ENCODE peak calls at places on chromosome 12, in seven cellular contexts. One of them, this sample, is unnamed.

GRCh38 chr12:1436015-1436414 is 158.4 kb downstream of the FBXL14 start:
- DNase-seq in OCI-LY7: no peak
- DNase-seq in RWPE2: no peak
- DNase-seq in A549: no peak
- DNase-seq in IMR-90: no peak
- DNase-seq in left ventricle myocardium inferior: no peak
- DNase-seq in epithelial cell of esophagus: no peak
- DNase-seq in this sample: no peak

GRCh38 chr12:81819991-81820633 is 61.0 kb upstream of the PPFIA2 start:
- DNase-seq in A549: no peak
- DNase-seq in epithelial cell of esophagus: no peak
- DNase-seq in IMR-90: no peak
- DNase-seq in left ventricle myocardium inferior: no peak
- DNase-seq in OCI-LY7: no peak
- DNase-seq in RWPE2: no peak
- DNase-seq in this sample: peak; percentile 18

GRCh38 chr12:47808049-47808448 is 11.7 kb downstream of the HDAC7 start:
- DNase-seq in IMR-90: peak; percentile 68
- DNase-seq in A549: no peak
- DNase-seq in left ventricle myocardium inferior: peak; percentile 50
- DNase-seq in epithelial cell of esophagus: no peak
- DNase-seq in OCI-LY7: peak; percentile 94
- DNase-seq in RWPE2: no peak
- DNase-seq in this sample: peak; percentile 69

GRCh38 chr12:32277774-32278173 is 121.6 kb upstream of the FGD4 start:
- DNase-seq in OCI-LY7: no peak
- DNase-seq in RWPE2: no peak
- DNase-seq in IMR-90: no peak
- DNase-seq in A549: no peak
- DNase-seq in left ventricle myocardium inferior: no peak
- DNase-seq in epithelial cell of esophagus: no peak
- DNase-seq in this sample: no peak

GRCh38 chr12:6961278-6961694 is 9.2 kb downstream of the PHB2 start:
- DNase-seq in RWPE2: peak; percentile 65
- DNase-seq in epithelial cell of esophagus: peak; percentile 76
- DNase-seq in A549: no peak
- DNase-seq in IMR-90: no peak
- DNase-seq in left ventricle myocardium inferior: peak; percentile 60
- DNase-seq in OCI-LY7: no peak
- DNase-seq in this sample: peak; percentile 51

GRCh38 chr12:103783744-103784664 is 57.0 kb downstream of the NT5DC3 start:
- DNase-seq in RWPE2: no peak
- DNase-seq in OCI-LY7: no peak
- DNase-seq in A549: no peak
- DNase-seq in IMR-90: no peak
- DNase-seq in left ventricle myocardium inferior: no peak
- DNase-seq in epithelial cell of esophagus: no peak
- DNase-seq in this sample: no peak

GRCh38 chr12:15592934-15593333 is 196.3 kb downstream of the EPS8 start:
- DNase-seq in RWPE2: no peak
- DNase-seq in IMR-90: no peak
- DNase-seq in A549: peak; percentile 62
- DNase-seq in left ventricle myocardium inferior: no peak
- DNase-seq in epithelial cell of esophagus: no peak
- DNase-seq in OCI-LY7: no peak
- DNase-seq in this sample: no peak

GRCh38 chr12:106861984-106862894 is 87.8 kb downstream of the RIC8B start:
- DNase-seq in OCI-LY7: no peak
- DNase-seq in left ventricle myocardium inferior: no peak
- DNase-seq in epithelial cell of esophagus: peak; percentile 78
- DNase-seq in IMR-90: peak; percentile 90
- DNase-seq in RWPE2: no peak
- DNase-seq in A549: peak; percentile 47
- DNase-seq in this sample: peak; percentile 75

GRCh38 chr12:29207120-29207519 is 58.0 kb downstream of the FAR2 start:
- DNase-seq in A549: no peak
- DNase-seq in epithelial cell of esophagus: no peak
- DNase-seq in OCI-LY7: no peak
- DNase-seq in left ventricle myocardium inferior: no peak
- DNase-seq in RWPE2: no peak
- DNase-seq in IMR-90: no peak
- DNase-seq in this sample: peak; percentile 74

GRCh38 chr12:24742378-24742777 is 206.5 kb downstream of the BCAT1 start:
- DNase-seq in RWPE2: no peak
- DNase-seq in IMR-90: no peak
- DNase-seq in OCI-LY7: peak; percentile 32
- DNase-seq in epithelial cell of esophagus: no peak
- DNase-seq in A549: no peak
- DNase-seq in left ventricle myocardium inferior: peak; percentile 15
- DNase-seq in this sample: no peak

GRCh38 chr12:101570022-101570421 is 24.7 kb upstream of the MYBPC1 start:
- DNase-seq in left ventricle myocardium inferior: no peak
- DNase-seq in epithelial cell of esophagus: peak; percentile 37
- DNase-seq in OCI-LY7: peak; percentile 31
- DNase-seq in RWPE2: no peak
- DNase-seq in IMR-90: peak; percentile 63
- DNase-seq in A549: peak; percentile 43
- DNase-seq in this sample: peak; percentile 42

DNA sequence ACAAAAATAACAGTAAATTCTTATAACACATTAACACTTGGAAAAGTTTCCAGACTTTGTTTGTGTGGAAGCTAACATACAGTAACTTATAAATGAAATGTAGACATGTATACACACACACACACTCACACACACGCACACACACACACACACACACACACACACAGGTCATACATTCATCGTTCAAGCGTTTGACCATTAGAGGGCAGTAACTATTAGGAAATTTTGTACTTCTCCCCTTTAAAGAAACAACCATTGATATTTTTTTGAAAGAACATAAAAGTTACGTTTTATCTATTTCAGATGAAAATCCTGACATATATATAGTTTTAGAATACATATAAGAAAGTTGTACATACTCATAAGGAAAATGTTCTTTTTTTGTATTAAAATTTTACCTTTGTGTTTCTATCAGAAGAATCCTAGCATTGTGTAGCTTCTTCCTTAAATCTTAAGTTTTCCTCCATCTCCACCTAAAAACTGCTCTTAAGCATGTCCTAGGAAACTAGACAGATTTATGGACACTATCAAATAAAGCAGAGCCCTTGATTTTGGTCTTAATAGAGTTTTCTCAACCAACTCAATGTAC is 29.0 kb downstream of the PTPRQ start:
- DNase-seq in left ventricle myocardium inferior: no peak
- DNase-seq in A549: peak; percentile 79
- DNase-seq in RWPE2: no peak
- DNase-seq in OCI-LY7: peak; percentile 69
- DNase-seq in IMR-90: peak; percentile 81
- DNase-seq in epithelial cell of esophagus: peak; percentile 71
- DNase-seq in this sample: peak; percentile 90
- TF ChIP-seq CTCF in left ventricle myocardium inferior: peak; percentile 50
- TF ChIP-seq CTCF in A549: peak; percentile 64
- TF ChIP-seq CTCF in RWPE2: peak; percentile 83
- TF ChIP-seq CTCF in OCI-LY7: peak; percentile 86
- TF ChIP-seq CTCF in IMR-90: peak; percentile 65
- TF ChIP-seq CTCF in epithelial cell of esophagus: peak; percentile 62
- TF ChIP-seq CTCF in this sample: peak; percentile 33

GRCh38 chr12:123847019-123847418 is 84.9 kb downstream of the DNAH10 start:
- DNase-seq in IMR-90: no peak
- DNase-seq in RWPE2: no peak
- DNase-seq in A549: no peak
- DNase-seq in epithelial cell of esophagus: no peak
- DNase-seq in OCI-LY7: no peak
- DNase-seq in left ventricle myocardium inferior: no peak
- DNase-seq in this sample: no peak

GRCh38 chr12:123846340-123846739 is 84.2 kb downstream of the DNAH10 start:
- DNase-seq in OCI-LY7: no peak
- DNase-seq in A549: no peak
- DNase-seq in IMR-90: no peak
- DNase-seq in epithelial cell of esophagus: no peak
- DNase-seq in left ventricle myocardium inferior: no peak
- DNase-seq in RWPE2: no peak
- DNase-seq in this sample: no peak

GRCh38 chr12:123849517-123849916 is 87.4 kb downstream of the DNAH10 start:
- DNase-seq in A549: no peak
- DNase-seq in IMR-90: no peak
- DNase-seq in epithelial cell of esophagus: no peak
- DNase-seq in RWPE2: no peak
- DNase-seq in OCI-LY7: no peak
- DNase-seq in left ventricle myocardium inferior: no peak
- DNase-seq in this sample: no peak

GRCh38 chr12:123845881-123846280 is 83.8 kb downstream of the DNAH10 start:
- DNase-seq in A549: no peak
- DNase-seq in RWPE2: no peak
- DNase-seq in OCI-LY7: no peak
- DNase-seq in left ventricle myocardium inferior: no peak
- DNase-seq in epithelial cell of esophagus: no peak
- DNase-seq in IMR-90: no peak
- DNase-seq in this sample: no peak

DNA sequence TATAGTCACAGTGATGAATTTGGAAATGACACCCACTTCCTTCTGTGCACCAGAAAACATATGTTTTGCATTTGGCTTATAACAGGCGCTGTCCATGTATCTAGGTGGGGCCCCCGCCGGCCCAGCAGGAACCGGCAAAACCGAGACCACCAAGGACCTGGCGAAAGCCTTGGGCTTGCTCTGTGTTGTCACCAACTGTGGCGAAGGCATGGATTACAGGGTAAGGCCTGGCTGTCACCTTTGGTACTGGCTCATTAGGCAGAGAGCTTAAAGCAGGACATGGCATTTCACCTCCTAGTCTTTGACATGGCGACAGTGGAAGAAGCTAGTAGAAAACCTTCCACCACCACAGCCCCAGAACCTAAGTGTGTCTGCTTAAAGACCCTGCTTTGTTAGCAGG is 85.8 kb downstream of the DNAH10 start:
- DNase-seq in RWPE2: no peak
- DNase-seq in epithelial cell of esophagus: no peak
- DNase-seq in left ventricle myocardium inferior: no peak
- DNase-seq in OCI-LY7: no peak
- DNase-seq in IMR-90: no peak
- DNase-seq in A549: no peak
- DNase-seq in this sample: no peak
- H3K4me3 ChIP-seq in RWPE2: no peak overlapping the region
- H3K4me3 ChIP-seq in epithelial cell of esophagus: no peak overlapping the region
- H3K4me3 ChIP-seq in left ventricle myocardium inferior: no peak overlapping the region
- H3K4me3 ChIP-seq in OCI-LY7: no peak overlapping the region
- H3K4me3 ChIP-seq in IMR-90: no peak overlapping the region
- H3K4me3 ChIP-seq in A549: no peak overlapping the region
- H3K4me3 ChIP-seq in this sample: no peak overlapping the region

DNA sequence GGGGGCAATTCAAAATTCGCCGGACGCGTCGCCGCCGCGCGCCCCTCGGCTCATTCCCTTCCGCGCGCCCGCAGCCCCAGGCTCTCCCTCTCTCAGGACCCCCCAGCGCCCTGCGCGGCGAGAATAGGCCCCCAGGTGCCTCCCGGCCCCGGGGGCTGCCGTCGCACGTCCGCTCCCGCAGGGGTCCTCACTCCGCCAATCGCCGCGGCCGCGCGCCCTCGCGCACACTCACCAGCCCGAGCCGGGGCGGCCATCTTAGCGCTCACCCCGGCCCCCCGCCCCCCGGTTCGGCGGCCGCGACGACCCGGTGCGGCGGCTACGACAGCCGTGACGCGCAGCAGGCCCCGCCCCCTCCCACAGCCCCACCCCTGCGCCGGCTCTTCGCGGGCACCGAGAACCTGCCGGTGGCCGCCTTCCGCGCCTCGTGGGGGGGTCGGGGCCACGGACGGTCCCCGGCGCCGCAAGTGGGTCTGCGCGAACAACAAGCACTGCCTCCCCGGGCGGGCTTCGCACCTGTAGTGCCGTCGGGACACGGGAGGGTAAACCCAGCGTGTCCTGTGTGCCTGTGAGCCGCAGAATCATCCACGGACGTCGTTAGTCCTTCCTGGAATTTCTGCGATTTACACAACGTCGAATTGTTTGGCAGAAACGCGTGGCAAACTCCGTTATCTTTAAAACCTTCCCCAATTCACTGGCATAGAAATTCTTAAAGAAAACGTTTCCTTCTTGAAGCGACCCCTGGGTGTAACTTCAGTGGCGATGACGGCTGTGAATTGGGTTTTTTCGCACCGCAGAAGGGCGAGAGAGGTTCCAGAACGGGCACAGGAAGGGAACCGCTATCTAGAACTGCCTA is 2.5 kb downstream of the USP44 start:
- DNase-seq in epithelial cell of esophagus: no peak
- DNase-seq in OCI-LY7: peak; percentile 58
- DNase-seq in left ventricle myocardium inferior: peak; percentile 64
- DNase-seq in IMR-90: peak; percentile 64
- DNase-seq in RWPE2: no peak
- DNase-seq in A549: peak; percentile 55
- DNase-seq in this sample: no peak
- TF ChIP-seq CTCF in epithelial cell of esophagus: no peak
- TF ChIP-seq CTCF in OCI-LY7: no peak
- TF ChIP-seq CTCF in left ventricle myocardium inferior: no peak
- TF ChIP-seq CTCF in IMR-90: no peak
- TF ChIP-seq CTCF in RWPE2: no peak
- TF ChIP-seq CTCF in A549: no peak
- TF ChIP-seq CTCF in this sample: no peak

DNA sequence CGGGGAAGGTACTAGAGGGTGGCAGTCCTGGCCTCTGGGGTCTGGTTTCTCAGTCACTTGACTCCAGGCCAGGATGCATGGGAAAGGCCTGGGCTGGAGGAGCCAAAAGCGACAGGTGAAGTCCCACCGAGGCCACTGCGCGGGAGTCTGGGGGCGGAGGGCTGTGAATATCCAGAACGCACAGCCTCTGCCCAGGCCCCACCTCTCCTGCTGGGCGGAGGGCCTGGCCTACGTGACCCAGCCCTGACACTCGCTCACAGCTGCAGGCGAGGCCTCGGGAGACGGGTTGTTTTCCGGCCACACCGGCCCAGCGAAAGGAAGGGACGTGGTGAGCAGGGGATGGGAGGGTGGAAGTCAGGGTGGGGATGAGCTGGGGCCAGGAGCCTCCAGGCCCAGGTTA is 91.2 kb downstream of the RFLNA start:
- DNase-seq in epithelial cell of esophagus: no peak
- DNase-seq in OCI-LY7: no peak
- DNase-seq in RWPE2: no peak
- DNase-seq in A549: peak; percentile 64
- DNase-seq in left ventricle myocardium inferior: peak; percentile 76
- DNase-seq in IMR-90: no peak
- DNase-seq in this sample: no peak
- H3K4me3 ChIP-seq in epithelial cell of esophagus: no peak overlapping the region
- H3K4me3 ChIP-seq in OCI-LY7: no peak overlapping the region
- H3K4me3 ChIP-seq in RWPE2: peak overlapping the region; percentile 57
- H3K4me3 ChIP-seq in A549: peak overlapping the region; percentile 79
- H3K4me3 ChIP-seq in left ventricle myocardium inferior: peak overlapping the region; percentile 79
- H3K4me3 ChIP-seq in IMR-90: no peak overlapping the region
- H3K4me3 ChIP-seq in this sample: no peak overlapping the region

DNA sequence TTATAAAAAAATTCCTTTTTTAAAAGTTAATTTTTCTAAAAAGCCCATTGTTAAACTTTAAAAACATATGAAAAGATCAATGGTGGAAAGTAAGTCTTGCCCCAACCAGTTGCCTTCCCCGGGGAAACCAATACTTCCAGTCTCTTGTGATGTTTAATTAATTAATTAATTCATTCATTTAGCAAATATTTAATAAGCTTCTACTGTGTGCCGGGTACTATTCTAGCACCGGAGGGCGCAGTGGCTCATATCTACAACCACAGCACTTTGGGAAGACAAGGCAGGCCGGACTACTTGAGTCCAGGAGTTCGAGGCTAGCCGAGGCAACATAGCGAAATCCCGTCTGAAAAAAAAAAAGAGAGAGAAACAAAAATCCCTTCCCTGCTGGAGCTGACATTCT is 87.4 kb downstream of the HECTD4 start:
- DNase-seq in left ventricle myocardium inferior: no peak
- DNase-seq in RWPE2: no peak
- DNase-seq in OCI-LY7: no peak
- DNase-seq in A549: peak; percentile 44
- DNase-seq in epithelial cell of esophagus: peak; percentile 35
- DNase-seq in IMR-90: peak; percentile 51
- DNase-seq in this sample: peak; percentile 41
- TF ChIP-seq CTCF in left ventricle myocardium inferior: peak; percentile 10
- TF ChIP-seq CTCF in RWPE2: no peak
- TF ChIP-seq CTCF in OCI-LY7: peak; percentile 50
- TF ChIP-seq CTCF in A549: no peak
- TF ChIP-seq CTCF in epithelial cell of esophagus: peak; percentile 20
- TF ChIP-seq CTCF in IMR-90: peak; percentile 43
- TF ChIP-seq CTCF in this sample: peak; percentile 23

This sample was measured in cardiac fibroblast.